ENCODE peak calls at places on chromosomes 16 and 17, in seven cellular contexts. X is mucosa of descending colon; N is progenitor cell of endocrine pancreas; P is AG10803; Q is upper lobe of right lung; O is fibroblast of the aortic adventitia; B is CD4-positive, alpha-beta T cell. D is an unnamed sample.

GRCh38 chr17:13118311-13118710 is 100.5 kb upstream of the ELAC2 start:
- DNase-seq in X (no peak), N (no peak), P (no peak), Q (no peak), O (no peak), B (no peak), D (no peak)

GRCh38 chr17:8870406-8871040 is 3.0 kb upstream of the PIK3R6 start:
- DNase-seq in X (no peak), N (no peak), P (no peak), Q (no peak), O (no peak), B (no peak), D (no peak)

GRCh38 chr16:50065241-50065623 is 538 bp upstream of the HEATR3 start:
- DNase-seq in X (no peak), N (no peak), P (no peak), Q (no peak), O (no peak), B (no peak), D (no peak)

GRCh38 chr17:19945009-19945650 is 32.5 kb downstream of the AKAP10 start:
- DNase-seq in X (no peak), N (no peak), P (no peak), Q (no peak), O (no peak), B (no peak), D (no peak)

GRCh38 chr16:50588276-50588675 is 40.1 kb downstream of the NKD1 start:
- DNase-seq in X (no peak), N (no peak), P (no peak), Q (no peak), O (no peak), B (no peak), D (no peak)

GRCh38 chr17:77470800-77471733 is 330.3 kb downstream of the SEC14L1 start:
- DNase-seq in X (no peak), N (no peak), P (no peak), Q (no peak), O (peak), B (no peak), D (no peak)

GRCh38 chr17:58417300-58418092 is at the start of gene RNF43:
- DNase-seq in X (peak), N (peak), P (peak), Q (peak), O (peak), B (peak), D (peak)

GRCh38 chr16:79415983-79416641 is 184.4 kb downstream of the MAF start:
- DNase-seq in X (no peak), N (no peak), P (no peak), Q (no peak), O (no peak), B (no peak), D (no peak)

GRCh38 chr17:73827627-73828241 is 183.5 kb upstream of the SDK2 start:
- DNase-seq in X (peak), N (no peak), P (no peak), Q (no peak), O (no peak), B (peak), D (no peak)

GRCh38 chr17:45438931-45439610 is 6.4 kb upstream of the ARHGAP27 start:
- DNase-seq in X (no peak), N (no peak), P (no peak), Q (peak), O (no peak), B (no peak), D (no peak)

GRCh38 chr17:66472123-66472522 is 169.7 kb downstream of the PRKCA start:
- DNase-seq in X (no peak), N (no peak), P (no peak), Q (no peak), O (no peak), B (no peak), D (no peak)

GRCh38 chr17:5446786-5447185 is 7.8 kb upstream of the C1QBP start:
- DNase-seq in X (no peak), N (no peak), P (no peak), Q (no peak), O (no peak), B (no peak), D (no peak)

GRCh38 chr17:77386502-77387192 is 245.9 kb downstream of the SEC14L1 start:
- DNase-seq in X (no peak), N (no peak), P (no peak), Q (no peak), O (no peak), B (no peak), D (no peak)

GRCh38 chr17:36703860-36704266 is 102.5 kb downstream of the MRM1 start:
- DNase-seq in X (peak), N (peak), P (no peak), Q (peak), O (peak), B (peak), D (no peak)

GRCh38 chr17:80345321-80345720 is 69.6 kb upstream of the ENDOV start:
- DNase-seq in X (no peak), N (no peak), P (no peak), Q (peak), O (no peak), B (no peak), D (no peak)

GRCh38 chr16:30958164-30959083 is 870 bp downstream of the SETD1A start:
- DNase-seq in X (no peak), N (peak), P (peak), Q (peak), O (peak), B (no peak), D (peak)

GRCh38 chr17:40371261-40371929 is 6.9 kb upstream of the GJD3 start:
- DNase-seq in X (no peak), N (no peak), P (no peak), Q (peak), O (no peak), B (no peak), D (no peak)

GRCh38 chr16:10616744-10617640 is 36.6 kb upstream of the EMP2 start:
- DNase-seq in X (peak), N (no peak), P (peak), Q (peak), O (peak), B (no peak), D (peak)

GRCh38 chr16:1929105-1929504 is 10.9 kb upstream of the HS3ST6 start:
- DNase-seq in X (peak), N (no peak), P (peak), Q (no peak), O (peak), B (no peak), D (no peak)

GRCh38 chr16:29023279-29024278 is 38.7 kb downstream of the LAT start:
- DNase-seq in X (no peak), N (no peak), P (no peak), Q (peak), O (no peak), B (no peak), D (no peak)

GRCh38 chr16:77457046-77457445 is 22.2 kb upstream of the ADAMTS18 start:
- DNase-seq in X (no peak), N (no peak), P (no peak), Q (no peak), O (no peak), B (no peak), D (no peak)

GRCh38 chr16:75379911-75380847 is 53.1 kb downstream of the CFDP1 start:
- DNase-seq in X (peak), N (no peak), P (no peak), Q (no peak), O (no peak), B (peak), D (no peak)

GRCh38 chr16:17544785-17545184 is 74.0 kb upstream of the XYLT1 start:
- DNase-seq in X (peak), N (no peak), P (no peak), Q (no peak), O (no peak), B (peak), D (no peak)

GRCh38 chr16:84036131-84036530 is 6.5 kb downstream of the SLC38A8 start:
- DNase-seq in X (no peak), N (no peak), P (no peak), Q (no peak), O (no peak), B (no peak), D (no peak)

GRCh38 chr17:64682261-64683181 is 20.4 kb upstream of the SMURF2 start:
- DNase-seq in X (no peak), N (no peak), P (peak), Q (no peak), O (peak), B (no peak), D (peak)

GRCh38 chr16:16045879-16046278 is 96.5 kb downstream of the ABCC1 start:
- DNase-seq in X (no peak), N (no peak), P (no peak), Q (no peak), O (no peak), B (no peak), D (no peak)

GRCh38 chr16:1184156-1184868 is 31.4 kb downstream of the CACNA1H start:
- DNase-seq in X (no peak), N (no peak), P (no peak), Q (no peak), O (no peak), B (no peak), D (no peak)

GRCh38 chr17:77208217-77208808 is 67.5 kb downstream of the SEC14L1 start:
- DNase-seq in X (no peak), N (no peak), P (peak), Q (no peak), O (peak), B (no peak), D (peak)

GRCh38 chr16:59459811-59460210 is 725.7 kb upstream of the GOT2 start:
- DNase-seq in X (no peak), N (no peak), P (no peak), Q (no peak), O (no peak), B (no peak), D (peak)

GRCh38 chr17:29577778-29578211 is 9.3 kb downstream of the TP53I13 start:
- DNase-seq in X (no peak), N (no peak), P (peak), Q (no peak), O (peak), B (no peak), D (no peak)

GRCh38 chr16:89555780-89556179 is 4.7 kb upstream of the RPL13 start:
- DNase-seq in X (no peak), N (no peak), P (no peak), Q (no peak), O (no peak), B (no peak), D (no peak)

GRCh38 chr16:80580109-80580832 is 39.5 kb downstream of the DYNLRB2 start:
- DNase-seq in X (peak), N (no peak), P (peak), Q (no peak), O (peak), B (peak), D (peak)

GRCh38 chr17:41223821-41224220 is 2.6 kb upstream of the KRTAP9-2 start:
- DNase-seq in X (no peak), N (no peak), P (no peak), Q (no peak), O (no peak), B (no peak), D (no peak)

GRCh38 chr16:15703029-15703736 is 53.1 kb downstream of the NDE1 start:
- DNase-seq in X (no peak), N (no peak), P (no peak), Q (no peak), O (no peak), B (no peak), D (no peak)

GRCh38 chr16:53090591-53091507 is 36.1 kb downstream of the CHD9 start:
- DNase-seq in X (peak), N (no peak), P (peak), Q (peak), O (peak), B (no peak), D (peak)

GRCh38 chr17:35790826-35791225 is 4.6 kb downstream of the MMP28 start:
- DNase-seq in X (peak), N (no peak), P (no peak), Q (no peak), O (no peak), B (no peak), D (no peak)

GRCh38 chr17:8221663-8222379 is 11.4 kb upstream of the AURKB start:
- DNase-seq in X (peak), N (peak), P (peak), Q (peak), O (peak), B (peak), D (peak)

GRCh38 chr16:29961127-29961478 is 776 bp upstream of the TMEM219 start:
- DNase-seq in X (no peak), N (no peak), P (no peak), Q (no peak), O (no peak), B (no peak), D (no peak)

GRCh38 chr17:50893183-50893993 is 27.2 kb upstream of the TOB1 start:
- DNase-seq in X (no peak), N (no peak), P (peak), Q (no peak), O (no peak), B (no peak), D (no peak)

GRCh38 chr17:60971515-60972369 is 294.1 kb downstream of the BCAS3 start:
- DNase-seq in X (peak), N (peak), P (peak), Q (no peak), O (peak), B (peak), D (peak)

GRCh38 chr17:68349157-68349556 is 57.9 kb downstream of the ARSG start:
- DNase-seq in X (no peak), N (no peak), P (no peak), Q (no peak), O (no peak), B (no peak), D (no peak)
- TF ChIP-seq CTCF in X (no peak), N (no peak), P (no peak), Q (no peak), O (no peak), B (no peak), D (no peak)

GRCh38 chr17:75289832-75290337 is 652 bp upstream of the SLC25A19 start:
- DNase-seq in X (peak), N (no peak), P (peak), Q (peak), O (peak), B (peak), D (peak)
- TF ChIP-seq CTCF in X (peak), N (peak), P (peak), Q (peak), O (no peak), B (peak), D (peak)

DNA sequence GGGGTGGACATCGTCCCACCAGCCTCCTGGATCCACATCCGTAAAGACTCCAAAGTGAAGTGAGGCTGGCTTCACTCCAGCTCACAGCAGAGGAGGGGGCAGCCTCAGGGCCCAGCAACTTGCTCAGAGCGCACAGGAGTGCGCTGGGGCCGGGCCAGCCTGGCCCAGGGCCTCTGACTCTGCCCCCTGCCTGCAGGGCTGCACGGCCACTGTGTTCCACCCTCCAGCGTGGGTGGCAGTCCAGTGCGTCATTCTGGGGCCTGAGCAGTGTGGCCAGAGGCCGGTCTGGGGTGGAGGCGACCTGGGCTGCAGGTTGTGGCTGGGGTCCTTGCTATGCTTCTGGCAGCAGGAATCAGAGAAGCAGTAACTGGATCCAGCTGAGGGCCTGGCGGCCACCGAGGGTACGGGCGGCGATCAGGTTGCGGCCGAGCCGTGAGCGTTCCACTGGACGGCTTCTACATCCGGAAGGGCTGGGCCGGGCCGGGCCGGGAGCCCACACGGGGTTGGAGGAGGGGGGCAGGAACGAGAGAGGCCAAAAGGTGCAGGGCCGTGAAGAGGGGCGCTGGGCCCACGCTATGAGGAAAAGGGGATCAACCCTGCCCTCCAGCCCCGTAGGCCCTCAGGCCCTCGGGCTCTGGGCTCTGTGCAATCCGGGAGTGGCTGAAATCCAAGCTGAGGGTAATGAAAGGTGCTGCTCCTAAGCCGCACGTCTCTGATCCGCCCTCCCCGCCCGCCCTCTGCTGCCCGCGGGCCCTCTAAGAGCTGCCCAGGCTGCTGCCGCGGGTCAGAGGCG is at the start of gene FSCN2:
- DNase-seq in X (no peak), N (no peak), P (no peak), Q (no peak), O (no peak), B (no peak), D (no peak)
- TF ChIP-seq CTCF in X (no peak), N (no peak), P (peak), Q (no peak), O (peak), B (no peak), D (peak)

GRCh38 chr17:32609085-32609484 is 122.3 kb downstream of the CDK5R1 start:
- DNase-seq in X (peak), N (no peak), P (peak), Q (peak), O (no peak), B (peak), D (peak)
- TF ChIP-seq CTCF in X (no peak), N (no peak), P (no peak), Q (peak), O (peak), B (peak), D (peak)

GRCh38 chr16:60852635-60853034 is 1183.6 kb downstream of the CDH8 start:
- DNase-seq in X (no peak), N (no peak), P (no peak), Q (no peak), O (no peak), B (no peak), D (no peak)
- TF ChIP-seq CTCF in X (no peak), N (no peak), P (no peak), Q (no peak), O (no peak), B (no peak), D (no peak)

GRCh38 chr17:49707246-49707607 is 537 bp downstream of the SLC35B1 start:
- DNase-seq in X (no peak), N (no peak), P (no peak), Q (no peak), O (peak), B (no peak), D (no peak)
- TF ChIP-seq CTCF in X (no peak), N (no peak), P (no peak), Q (no peak), O (peak), B (no peak), D (no peak)

GRCh38 chr16:72837846-72838661 is 209.9 kb downstream of the ZFHX3 start:
- DNase-seq in X (no peak), N (no peak), P (no peak), Q (no peak), O (no peak), B (no peak), D (no peak)
- TF ChIP-seq CTCF in X (no peak), N (no peak), P (no peak), Q (no peak), O (no peak), B (no peak), D (no peak)

GRCh38 chr16:54812229-54812628 is 118.4 kb upstream of the IRX5 start:
- DNase-seq in X (no peak), N (no peak), P (peak), Q (no peak), O (peak), B (no peak), D (no peak)
- TF ChIP-seq CTCF in X (no peak), N (no peak), P (peak), Q (peak), O (peak), B (no peak), D (peak)

DNA sequence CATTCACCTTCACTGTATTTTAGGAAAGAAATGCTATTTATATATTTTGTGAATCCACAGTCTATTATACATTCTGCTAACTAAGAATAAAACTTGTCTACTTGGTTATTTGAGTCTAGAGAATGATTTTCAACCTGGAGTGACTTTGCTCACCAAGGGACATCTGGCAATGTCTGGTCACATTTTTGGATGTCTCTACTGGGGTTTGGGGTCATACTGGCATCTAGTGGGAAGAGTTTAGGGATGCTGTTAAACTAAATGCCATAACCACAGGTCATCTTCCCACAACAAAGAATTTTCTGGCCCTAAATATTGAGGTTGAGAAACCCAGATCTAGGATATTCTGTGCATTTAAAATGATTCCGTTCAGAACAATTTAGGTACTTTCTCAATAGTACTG is 26.0 kb downstream of the KCNJ16 start:
- DNase-seq in X (no peak), N (no peak), P (peak), Q (no peak), O (peak), B (no peak), D (no peak)
- TF ChIP-seq CTCF in X (no peak), N (no peak), P (peak), Q (no peak), O (peak), B (no peak), D (peak)